ENCODE peak calls at places on chromosomes 1 and 21, in five cellular contexts. One of them, this sample, is unnamed.

GRCh38 chr1:183038913-183039312 is 15.7 kb downstream of the LAMC1 start:
- DNase-seq in glutamatergic neuron: no peak
- DNase-seq in NCI-H748 treated with DMSO at 0.1 percent for 48 hours: no peak
- DNase-seq in activated T-cell treated with anti-CD3 and anti-CD28 coated beads, Interleukin-2, amount 50 U/mL, for 4 hours: no peak
- DNase-seq in neural progenitor cell: no peak
- DNase-seq in this sample: no peak

GRCh38 chr1:53276153-53276901 is 38.0 kb upstream of the MAGOH start:
- DNase-seq in glutamatergic neuron: no peak
- DNase-seq in NCI-H748 treated with DMSO at 0.1 percent for 48 hours: no peak
- DNase-seq in activated T-cell treated with anti-CD3 and anti-CD28 coated beads, Interleukin-2, amount 50 U/mL, for 4 hours: no peak
- DNase-seq in neural progenitor cell: no peak
- DNase-seq in this sample: no peak

GRCh38 chr1:222540598-222540995 is 7.3 kb downstream of the HHIPL2 start:
- DNase-seq in glutamatergic neuron: no peak
- DNase-seq in NCI-H748 treated with DMSO at 0.1 percent for 48 hours: no peak
- DNase-seq in activated T-cell treated with anti-CD3 and anti-CD28 coated beads, Interleukin-2, amount 50 U/mL, for 4 hours: no peak
- DNase-seq in neural progenitor cell: no peak
- DNase-seq in this sample: no peak

GRCh38 chr21:20253261-20253660 is 744.9 kb upstream of the NCAM2 start:
- DNase-seq in glutamatergic neuron: no peak
- DNase-seq in NCI-H748 treated with DMSO at 0.1 percent for 48 hours: no peak
- DNase-seq in activated T-cell treated with anti-CD3 and anti-CD28 coated beads, Interleukin-2, amount 50 U/mL, for 4 hours: no peak
- DNase-seq in neural progenitor cell: no peak
- DNase-seq in this sample: no peak

GRCh38 chr1:15919316-15919715 is 56.6 kb downstream of the ZBTB17 start:
- DNase-seq in glutamatergic neuron: no peak
- DNase-seq in NCI-H748 treated with DMSO at 0.1 percent for 48 hours: no peak
- DNase-seq in activated T-cell treated with anti-CD3 and anti-CD28 coated beads, Interleukin-2, amount 50 U/mL, for 4 hours: peak; percentile 53
- DNase-seq in neural progenitor cell: no peak
- DNase-seq in this sample: no peak

GRCh38 chr1:63624911-63625310 is 31.7 kb downstream of the PGM1 start:
- DNase-seq in glutamatergic neuron: no peak
- DNase-seq in NCI-H748 treated with DMSO at 0.1 percent for 48 hours: no peak
- DNase-seq in activated T-cell treated with anti-CD3 and anti-CD28 coated beads, Interleukin-2, amount 50 U/mL, for 4 hours: no peak
- DNase-seq in neural progenitor cell: no peak
- DNase-seq in this sample: no peak

GRCh38 chr1:31699341-31699891 is 4.4 kb downstream of the COL16A1 start:
- DNase-seq in glutamatergic neuron: no peak
- DNase-seq in NCI-H748 treated with DMSO at 0.1 percent for 48 hours: no peak
- DNase-seq in activated T-cell treated with anti-CD3 and anti-CD28 coated beads, Interleukin-2, amount 50 U/mL, for 4 hours: no peak
- DNase-seq in neural progenitor cell: no peak
- DNase-seq in this sample: no peak

GRCh38 chr1:55213885-55214213 is 1.3 kb downstream of the USP24 start:
- DNase-seq in glutamatergic neuron: peak; percentile 33
- DNase-seq in NCI-H748 treated with DMSO at 0.1 percent for 48 hours: no peak
- DNase-seq in activated T-cell treated with anti-CD3 and anti-CD28 coated beads, Interleukin-2, amount 50 U/mL, for 4 hours: peak; percentile 10
- DNase-seq in neural progenitor cell: peak; percentile 26
- DNase-seq in this sample: peak; percentile 28

GRCh38 chr1:38865112-38865715 is 5.6 kb upstream of the RRAGC start:
- DNase-seq in glutamatergic neuron: no peak
- DNase-seq in NCI-H748 treated with DMSO at 0.1 percent for 48 hours: no peak
- DNase-seq in activated T-cell treated with anti-CD3 and anti-CD28 coated beads, Interleukin-2, amount 50 U/mL, for 4 hours: no peak
- DNase-seq in neural progenitor cell: no peak
- DNase-seq in this sample: no peak

GRCh38 chr1:224482619-224483018 is 48.0 kb upstream of the WDR26 start:
- DNase-seq in glutamatergic neuron: no peak
- DNase-seq in NCI-H748 treated with DMSO at 0.1 percent for 48 hours: no peak
- DNase-seq in activated T-cell treated with anti-CD3 and anti-CD28 coated beads, Interleukin-2, amount 50 U/mL, for 4 hours: no peak
- DNase-seq in neural progenitor cell: no peak
- DNase-seq in this sample: no peak

GRCh38 chr1:181142096-181143043 is 53.9 kb downstream of the IER5 start:
- DNase-seq in glutamatergic neuron: peak; percentile 97
- DNase-seq in NCI-H748 treated with DMSO at 0.1 percent for 48 hours: peak; percentile 56
- DNase-seq in activated T-cell treated with anti-CD3 and anti-CD28 coated beads, Interleukin-2, amount 50 U/mL, for 4 hours: peak; percentile 91
- DNase-seq in neural progenitor cell: peak; percentile 95
- DNase-seq in this sample: peak; percentile 94

GRCh38 chr1:52402860-52403240 is 1.4 kb downstream of the ORC1 start:
- DNase-seq in glutamatergic neuron: no peak
- DNase-seq in NCI-H748 treated with DMSO at 0.1 percent for 48 hours: no peak
- DNase-seq in activated T-cell treated with anti-CD3 and anti-CD28 coated beads, Interleukin-2, amount 50 U/mL, for 4 hours: no peak
- DNase-seq in neural progenitor cell: no peak
- DNase-seq in this sample: no peak

GRCh38 chr1:221567859-221568507 is 173.9 kb downstream of the DUSP10 start:
- DNase-seq in glutamatergic neuron: no peak
- DNase-seq in NCI-H748 treated with DMSO at 0.1 percent for 48 hours: peak; percentile 27
- DNase-seq in activated T-cell treated with anti-CD3 and anti-CD28 coated beads, Interleukin-2, amount 50 U/mL, for 4 hours: no peak
- DNase-seq in neural progenitor cell: no peak
- DNase-seq in this sample: no peak

GRCh38 chr1:19113362-19114092 is 96.5 kb downstream of the UBR4 start:
- DNase-seq in glutamatergic neuron: peak; percentile 33
- DNase-seq in NCI-H748 treated with DMSO at 0.1 percent for 48 hours: no peak
- DNase-seq in activated T-cell treated with anti-CD3 and anti-CD28 coated beads, Interleukin-2, amount 50 U/mL, for 4 hours: peak; percentile 9
- DNase-seq in neural progenitor cell: peak; percentile 39
- DNase-seq in this sample: peak; percentile 36

GRCh38 chr1:206560021-206560716 is 52.1 kb downstream of the EIF2D start:
- DNase-seq in glutamatergic neuron: no peak
- DNase-seq in NCI-H748 treated with DMSO at 0.1 percent for 48 hours: no peak
- DNase-seq in activated T-cell treated with anti-CD3 and anti-CD28 coated beads, Interleukin-2, amount 50 U/mL, for 4 hours: peak; percentile 50
- DNase-seq in neural progenitor cell: no peak
- DNase-seq in this sample: no peak

GRCh38 chr1:154784924-154785531 is 85.1 kb downstream of the KCNN3 start:
- DNase-seq in glutamatergic neuron: no peak
- DNase-seq in NCI-H748 treated with DMSO at 0.1 percent for 48 hours: no peak
- DNase-seq in activated T-cell treated with anti-CD3 and anti-CD28 coated beads, Interleukin-2, amount 50 U/mL, for 4 hours: peak; percentile 41
- DNase-seq in neural progenitor cell: no peak
- DNase-seq in this sample: peak; percentile 19

GRCh38 chr1:156705918-156706646 is 699 bp upstream of the CRABP2 start:
- DNase-seq in glutamatergic neuron: peak; percentile 81
- DNase-seq in NCI-H748 treated with DMSO at 0.1 percent for 48 hours: peak; percentile 28
- DNase-seq in activated T-cell treated with anti-CD3 and anti-CD28 coated beads, Interleukin-2, amount 50 U/mL, for 4 hours: peak; percentile 73
- DNase-seq in neural progenitor cell: peak; percentile 94
- DNase-seq in this sample: peak; percentile 96

GRCh38 chr1:228372183-228373003 is 34.2 kb downstream of the TRIM11 start:
- DNase-seq in glutamatergic neuron: peak; percentile 13
- DNase-seq in NCI-H748 treated with DMSO at 0.1 percent for 48 hours: no peak
- DNase-seq in activated T-cell treated with anti-CD3 and anti-CD28 coated beads, Interleukin-2, amount 50 U/mL, for 4 hours: no peak
- DNase-seq in neural progenitor cell: no peak
- DNase-seq in this sample: no peak

GRCh38 chr1:54009406-54009805 is 8.6 kb downstream of the LDLRAD1 start:
- DNase-seq in glutamatergic neuron: no peak
- DNase-seq in NCI-H748 treated with DMSO at 0.1 percent for 48 hours: no peak
- DNase-seq in activated T-cell treated with anti-CD3 and anti-CD28 coated beads, Interleukin-2, amount 50 U/mL, for 4 hours: no peak
- DNase-seq in neural progenitor cell: no peak
- DNase-seq in this sample: no peak

GRCh38 chr1:153509729-153510354 is 25.9 kb downstream of the S100A6 start:
- DNase-seq in glutamatergic neuron: peak; percentile 82
- DNase-seq in NCI-H748 treated with DMSO at 0.1 percent for 48 hours: no peak
- DNase-seq in activated T-cell treated with anti-CD3 and anti-CD28 coated beads, Interleukin-2, amount 50 U/mL, for 4 hours: peak; percentile 64
- DNase-seq in neural progenitor cell: peak; percentile 60
- DNase-seq in this sample: peak; percentile 74

GRCh38 chr1:17527036-17527914 is 12.2 kb upstream of the ARHGEF10L start:
- DNase-seq in glutamatergic neuron: no peak
- DNase-seq in NCI-H748 treated with DMSO at 0.1 percent for 48 hours: no peak
- DNase-seq in activated T-cell treated with anti-CD3 and anti-CD28 coated beads, Interleukin-2, amount 50 U/mL, for 4 hours: no peak
- DNase-seq in neural progenitor cell: no peak
- DNase-seq in this sample: no peak

GRCh38 chr21:33608559-33608958 is 20.1 kb upstream of the DONSON start:
- DNase-seq in glutamatergic neuron: no peak
- DNase-seq in NCI-H748 treated with DMSO at 0.1 percent for 48 hours: no peak
- DNase-seq in activated T-cell treated with anti-CD3 and anti-CD28 coated beads, Interleukin-2, amount 50 U/mL, for 4 hours: no peak
- DNase-seq in neural progenitor cell: no peak
- DNase-seq in this sample: no peak

GRCh38 chr1:35288761-35289160 is 20.3 kb downstream of the ZMYM4 start:
- DNase-seq in glutamatergic neuron: no peak
- DNase-seq in NCI-H748 treated with DMSO at 0.1 percent for 48 hours: no peak
- DNase-seq in activated T-cell treated with anti-CD3 and anti-CD28 coated beads, Interleukin-2, amount 50 U/mL, for 4 hours: no peak
- DNase-seq in neural progenitor cell: no peak
- DNase-seq in this sample: no peak

GRCh38 chr1:160107512-160107911 is 8.0 kb upstream of the ATP1A2 start:
- DNase-seq in glutamatergic neuron: no peak
- DNase-seq in NCI-H748 treated with DMSO at 0.1 percent for 48 hours: no peak
- DNase-seq in activated T-cell treated with anti-CD3 and anti-CD28 coated beads, Interleukin-2, amount 50 U/mL, for 4 hours: no peak
- DNase-seq in neural progenitor cell: no peak
- DNase-seq in this sample: no peak

GRCh38 chr1:66214901-66215300 is 319.1 kb upstream of the SGIP1 start:
- DNase-seq in glutamatergic neuron: no peak
- DNase-seq in NCI-H748 treated with DMSO at 0.1 percent for 48 hours: no peak
- DNase-seq in activated T-cell treated with anti-CD3 and anti-CD28 coated beads, Interleukin-2, amount 50 U/mL, for 4 hours: no peak
- DNase-seq in neural progenitor cell: no peak
- DNase-seq in this sample: no peak

GRCh38 chr1:11062965-11063401 is 3.2 kb upstream of the SRM start:
- DNase-seq in glutamatergic neuron: no peak
- DNase-seq in NCI-H748 treated with DMSO at 0.1 percent for 48 hours: no peak
- DNase-seq in activated T-cell treated with anti-CD3 and anti-CD28 coated beads, Interleukin-2, amount 50 U/mL, for 4 hours: no peak
- DNase-seq in neural progenitor cell: no peak
- DNase-seq in this sample: no peak

GRCh38 chr1:56854521-56855099 is at the start of gene C8A:
- DNase-seq in glutamatergic neuron: no peak
- DNase-seq in NCI-H748 treated with DMSO at 0.1 percent for 48 hours: no peak
- DNase-seq in activated T-cell treated with anti-CD3 and anti-CD28 coated beads, Interleukin-2, amount 50 U/mL, for 4 hours: no peak
- DNase-seq in neural progenitor cell: no peak
- DNase-seq in this sample: no peak

GRCh38 chr21:16002872-16003466 is 273.2 kb downstream of the USP25 start:
- DNase-seq in glutamatergic neuron: no peak
- DNase-seq in NCI-H748 treated with DMSO at 0.1 percent for 48 hours: no peak
- DNase-seq in activated T-cell treated with anti-CD3 and anti-CD28 coated beads, Interleukin-2, amount 50 U/mL, for 4 hours: no peak
- DNase-seq in neural progenitor cell: no peak
- DNase-seq in this sample: peak; percentile 24

GRCh38 chr1:182038220-182038619 is 23.3 kb downstream of the ZNF648 start:
- DNase-seq in glutamatergic neuron: no peak
- DNase-seq in NCI-H748 treated with DMSO at 0.1 percent for 48 hours: no peak
- DNase-seq in activated T-cell treated with anti-CD3 and anti-CD28 coated beads, Interleukin-2, amount 50 U/mL, for 4 hours: no peak
- DNase-seq in neural progenitor cell: no peak
- DNase-seq in this sample: no peak

GRCh38 chr1:24849653-24850295 is 80.3 kb downstream of the RUNX3 start:
- DNase-seq in glutamatergic neuron: no peak
- DNase-seq in NCI-H748 treated with DMSO at 0.1 percent for 48 hours: no peak
- DNase-seq in activated T-cell treated with anti-CD3 and anti-CD28 coated beads, Interleukin-2, amount 50 U/mL, for 4 hours: no peak
- DNase-seq in neural progenitor cell: peak; percentile 65
- DNase-seq in this sample: peak; percentile 62

GRCh38 chr1:16158025-16158424 is 2.2 kb upstream of the EPHA2 start:
- DNase-seq in glutamatergic neuron: no peak
- DNase-seq in NCI-H748 treated with DMSO at 0.1 percent for 48 hours: no peak
- DNase-seq in activated T-cell treated with anti-CD3 and anti-CD28 coated beads, Interleukin-2, amount 50 U/mL, for 4 hours: no peak
- DNase-seq in neural progenitor cell: no peak
- DNase-seq in this sample: no peak

GRCh38 chr1:154579382-154579781 is 11.8 kb downstream of the CHRNB2 start:
- DNase-seq in glutamatergic neuron: no peak
- DNase-seq in NCI-H748 treated with DMSO at 0.1 percent for 48 hours: no peak
- DNase-seq in activated T-cell treated with anti-CD3 and anti-CD28 coated beads, Interleukin-2, amount 50 U/mL, for 4 hours: no peak
- DNase-seq in neural progenitor cell: no peak
- DNase-seq in this sample: no peak

GRCh38 chr21:46000731-46001641 is 19.4 kb downstream of the COL6A1 start:
- DNase-seq in glutamatergic neuron: peak; percentile 26
- DNase-seq in NCI-H748 treated with DMSO at 0.1 percent for 48 hours: no peak
- DNase-seq in activated T-cell treated with anti-CD3 and anti-CD28 coated beads, Interleukin-2, amount 50 U/mL, for 4 hours: no peak
- DNase-seq in neural progenitor cell: no peak
- DNase-seq in this sample: no peak

GRCh38 chr1:34656706-34657105 is 98.1 kb upstream of the GJB5 start:
- DNase-seq in glutamatergic neuron: no peak
- DNase-seq in NCI-H748 treated with DMSO at 0.1 percent for 48 hours: no peak
- DNase-seq in activated T-cell treated with anti-CD3 and anti-CD28 coated beads, Interleukin-2, amount 50 U/mL, for 4 hours: no peak
- DNase-seq in neural progenitor cell: peak; percentile 41
- DNase-seq in this sample: no peak

GRCh38 chr1:7109901-7110300 is 324.6 kb downstream of the CAMTA1 start:
- DNase-seq in glutamatergic neuron: no peak
- DNase-seq in NCI-H748 treated with DMSO at 0.1 percent for 48 hours: no peak
- DNase-seq in activated T-cell treated with anti-CD3 and anti-CD28 coated beads, Interleukin-2, amount 50 U/mL, for 4 hours: no peak
- DNase-seq in neural progenitor cell: no peak
- DNase-seq in this sample: no peak

GRCh38 chr21:35909456-35910178 is 150.7 kb downstream of the SETD4 start:
- DNase-seq in glutamatergic neuron: no peak
- DNase-seq in NCI-H748 treated with DMSO at 0.1 percent for 48 hours: no peak
- DNase-seq in activated T-cell treated with anti-CD3 and anti-CD28 coated beads, Interleukin-2, amount 50 U/mL, for 4 hours: no peak
- DNase-seq in neural progenitor cell: no peak
- DNase-seq in this sample: peak; percentile 13

GRCh38 chr1:905071-905749 is 18.5 kb upstream of the SAMD11 start:
- DNase-seq in glutamatergic neuron: peak; percentile 46
- DNase-seq in NCI-H748 treated with DMSO at 0.1 percent for 48 hours: no peak
- DNase-seq in activated T-cell treated with anti-CD3 and anti-CD28 coated beads, Interleukin-2, amount 50 U/mL, for 4 hours: no peak
- DNase-seq in neural progenitor cell: peak; percentile 37
- DNase-seq in this sample: peak; percentile 76

GRCh38 chr1:205505076-205505729 is 734 bp downstream of the CDK18 start:
- DNase-seq in glutamatergic neuron: no peak
- DNase-seq in NCI-H748 treated with DMSO at 0.1 percent for 48 hours: no peak
- DNase-seq in activated T-cell treated with anti-CD3 and anti-CD28 coated beads, Interleukin-2, amount 50 U/mL, for 4 hours: no peak
- DNase-seq in neural progenitor cell: peak; percentile 50
- DNase-seq in this sample: peak; percentile 73

GRCh38 chr1:56644941-56645662 is at the start of gene PRKAA2:
- DNase-seq in glutamatergic neuron: peak; percentile 79
- DNase-seq in NCI-H748 treated with DMSO at 0.1 percent for 48 hours: peak; percentile 33
- DNase-seq in activated T-cell treated with anti-CD3 and anti-CD28 coated beads, Interleukin-2, amount 50 U/mL, for 4 hours: no peak
- DNase-seq in neural progenitor cell: peak; percentile 88
- DNase-seq in this sample: peak; percentile 73

This sample was measured in GM23338.